ENCODE peak calls at places on chromosome 13, in four cellular contexts. One of them, this sample, is unnamed.

GRCh38 chr13:31045621-31046081 is 113.2 kb downstream of the TEX26 start:
- DNase-seq in AG09309: peak; percentile 76
- DNase-seq in A549: peak; percentile 74
- DNase-seq in ovary: peak; percentile 56
- DNase-seq in this sample: peak; percentile 3

GRCh38 chr13:20658451-20658850 is 45.0 kb upstream of the IL17D start:
- DNase-seq in AG09309: no peak
- DNase-seq in A549: no peak
- DNase-seq in ovary: no peak
- DNase-seq in this sample: no peak

GRCh38 chr13:112616586-112617381 is 28.8 kb upstream of the TUBGCP3 start:
- DNase-seq in AG09309: peak; percentile 10
- DNase-seq in A549: peak; percentile 33
- DNase-seq in ovary: no peak
- DNase-seq in this sample: peak; percentile 7

GRCh38 chr13:57631607-57632275 is at the start of gene PCDH17:
- DNase-seq in A549: no peak
- DNase-seq in ovary: peak; percentile 7
- DNase-seq in AG09309: no peak
- DNase-seq in this sample: no peak

GRCh38 chr13:106048386-106048785 is 487.1 kb downstream of the EFNB2 start:
- DNase-seq in AG09309: no peak
- DNase-seq in A549: no peak
- DNase-seq in ovary: no peak
- DNase-seq in this sample: no peak

GRCh38 chr13:59643239-59643865 is 520.4 kb downstream of the DIAPH3 start:
- DNase-seq in AG09309: no peak
- DNase-seq in A549: no peak
- DNase-seq in ovary: no peak
- DNase-seq in this sample: no peak

GRCh38 chr13:24127116-24127631 is 33.3 kb upstream of the SPATA13 start:
- DNase-seq in A549: no peak
- DNase-seq in AG09309: no peak
- DNase-seq in ovary: no peak
- DNase-seq in this sample: no peak

GRCh38 chr13:61777281-61777680 is 361.6 kb upstream of the PCDH20 start:
- DNase-seq in ovary: no peak
- DNase-seq in AG09309: no peak
- DNase-seq in A549: no peak
- DNase-seq in this sample: no peak

GRCh38 chr13:36673838-36674326 is at the start of gene SERTM1:
- DNase-seq in A549: no peak
- DNase-seq in ovary: peak; percentile 44
- DNase-seq in AG09309: no peak
- DNase-seq in this sample: no peak

GRCh38 chr13:63288576-63288975 is 1872.9 kb upstream of the PCDH20 start:
- DNase-seq in ovary: no peak
- DNase-seq in AG09309: peak; percentile 0
- DNase-seq in A549: no peak
- DNase-seq in this sample: no peak

GRCh38 chr13:47216176-47216822 is 319.4 kb upstream of the HTR2A start:
- DNase-seq in A549: no peak
- DNase-seq in ovary: no peak
- DNase-seq in AG09309: no peak
- DNase-seq in this sample: no peak

GRCh38 chr13:67736646-67737420 is 506.7 kb upstream of the PCDH9 start:
- DNase-seq in ovary: no peak
- DNase-seq in A549: peak; percentile 0
- DNase-seq in AG09309: no peak
- DNase-seq in this sample: no peak

GRCh38 chr13:108902557-108903155 is 273.2 kb downstream of the MYO16 start:
- DNase-seq in ovary: no peak
- DNase-seq in AG09309: no peak
- DNase-seq in A549: no peak
- DNase-seq in this sample: no peak

GRCh38 chr13:73687087-73687486 is 447.1 kb downstream of the KLF12 start:
- DNase-seq in A549: no peak
- DNase-seq in AG09309: no peak
- DNase-seq in ovary: no peak
- DNase-seq in this sample: no peak

GRCh38 chr13:35618565-35619083 is 142.1 kb upstream of the MAB21L1 start:
- DNase-seq in ovary: no peak
- DNase-seq in A549: no peak
- DNase-seq in AG09309: no peak
- DNase-seq in this sample: no peak

GRCh38 chr13:85194482-85194881 is 604.7 kb downstream of the SLITRK6 start:
- DNase-seq in ovary: no peak
- DNase-seq in A549: no peak
- DNase-seq in AG09309: no peak
- DNase-seq in this sample: no peak

DNA sequence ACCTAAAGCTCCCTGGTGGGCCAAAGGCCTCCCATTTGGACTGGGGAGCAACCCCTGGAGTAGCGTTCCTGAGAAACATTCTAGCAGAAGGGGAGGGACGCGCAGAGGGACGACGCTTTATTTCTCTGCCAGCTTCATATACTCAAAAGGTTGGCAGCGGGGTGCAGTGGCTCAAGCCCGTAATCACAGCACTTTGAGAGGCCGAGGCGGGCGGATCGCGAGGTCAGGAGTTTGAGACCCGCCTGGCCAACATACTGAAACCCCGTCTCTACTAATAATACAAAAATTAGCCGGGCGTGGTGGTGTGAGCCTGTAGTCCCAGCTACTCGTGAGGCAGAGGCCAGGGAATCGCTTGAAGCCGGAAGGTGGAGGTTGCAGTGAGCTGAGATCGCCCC is 16.8 kb downstream of the RB1 start:
- DNase-seq in AG09309: no peak
- DNase-seq in A549: no peak
- DNase-seq in ovary: no peak
- DNase-seq in this sample: no peak
- H3K4me3 ChIP-seq in AG09309: no peak overlapping the region
- H3K4me3 ChIP-seq in A549: no peak overlapping the region
- H3K4me3 ChIP-seq in ovary: no peak overlapping the region
- H3K4me3 ChIP-seq in this sample: no peak overlapping the region

GRCh38 chr13:113742000-113742441 is 17.0 kb upstream of the TMEM255B start:
- DNase-seq in ovary: no peak
- DNase-seq in AG09309: no peak
- DNase-seq in A549: no peak
- DNase-seq in this sample: no peak
- TF ChIP-seq CTCF in ovary: no peak
- TF ChIP-seq CTCF in AG09309: peak; percentile 29
- TF ChIP-seq CTCF in A549: no peak
- TF ChIP-seq CTCF in this sample: peak; percentile 30

GRCh38 chr13:33194820-33195692 is 90.5 kb downstream of the STARD13 start:
- DNase-seq in AG09309: peak; percentile 89
- DNase-seq in A549: no peak
- DNase-seq in ovary: no peak
- DNase-seq in this sample: peak; percentile 86

GRCh38 chr13:33191425-33192221 is 93.9 kb downstream of the STARD13 start:
- DNase-seq in A549: no peak
- DNase-seq in ovary: no peak
- DNase-seq in AG09309: no peak
- DNase-seq in this sample: no peak

GRCh38 chr13:33189470-33189869 is 96.1 kb downstream of the STARD13 start:
- DNase-seq in ovary: no peak
- DNase-seq in A549: no peak
- DNase-seq in AG09309: no peak
- DNase-seq in this sample: no peak

GRCh38 chr13:33195693-33196464 is 89.7 kb downstream of the STARD13 start:
- DNase-seq in AG09309: no peak
- DNase-seq in ovary: no peak
- DNase-seq in A549: no peak
- DNase-seq in this sample: no peak

GRCh38 chr13:33193428-33193974 is 92.1 kb downstream of the STARD13 start:
- DNase-seq in ovary: no peak
- DNase-seq in AG09309: no peak
- DNase-seq in A549: no peak
- DNase-seq in this sample: no peak
- H3K4me3 ChIP-seq in ovary: no peak overlapping the region
- H3K4me3 ChIP-seq in AG09309: no peak overlapping the region
- H3K4me3 ChIP-seq in A549: no peak overlapping the region
- H3K4me3 ChIP-seq in this sample: no peak overlapping the region

DNA sequence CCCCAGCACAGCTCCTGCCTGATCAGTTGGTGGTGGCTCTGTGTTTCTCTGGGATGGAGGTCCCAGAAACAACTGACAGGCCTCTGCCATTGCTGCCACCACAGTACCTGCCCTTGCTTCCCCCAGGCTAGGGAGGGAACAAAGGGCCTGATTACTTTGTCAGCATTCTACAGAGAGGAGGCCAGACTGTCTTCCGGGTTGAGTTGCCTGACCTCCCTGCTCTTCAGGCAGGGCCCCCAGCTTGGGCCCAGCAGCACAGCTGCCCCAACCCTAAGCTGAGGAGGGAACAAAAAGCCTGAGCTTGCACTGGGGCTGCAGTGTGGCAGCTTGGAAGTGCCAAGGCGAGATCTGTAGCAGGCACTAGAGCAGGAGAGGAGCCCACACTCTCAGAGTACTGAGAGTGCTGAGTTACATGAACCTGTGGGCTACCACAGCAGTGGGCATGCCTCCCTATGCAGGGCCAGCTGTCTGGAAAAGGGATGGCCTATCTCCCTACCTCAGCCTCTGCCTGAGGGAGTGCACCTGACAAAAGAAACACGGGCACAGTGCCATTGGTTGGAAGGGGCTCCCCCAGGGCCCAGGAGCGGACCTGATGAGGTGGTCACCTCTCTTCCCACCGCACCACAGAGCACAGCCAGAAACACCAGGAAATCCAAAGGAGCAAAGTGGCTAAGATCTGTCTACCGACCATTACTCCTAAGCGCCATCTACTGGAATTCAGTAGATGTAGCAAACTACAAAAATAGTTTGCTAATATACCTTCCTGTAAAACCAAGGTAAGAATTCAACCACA is 24.4 kb downstream of the SLC25A15 start:
- DNase-seq in A549: no peak
- DNase-seq in AG09309: no peak
- DNase-seq in ovary: no peak
- DNase-seq in this sample: no peak
- TF ChIP-seq CTCF in A549: no peak
- TF ChIP-seq CTCF in AG09309: peak; percentile 56
- TF ChIP-seq CTCF in ovary: no peak
- TF ChIP-seq CTCF in this sample: peak; percentile 73

DNA sequence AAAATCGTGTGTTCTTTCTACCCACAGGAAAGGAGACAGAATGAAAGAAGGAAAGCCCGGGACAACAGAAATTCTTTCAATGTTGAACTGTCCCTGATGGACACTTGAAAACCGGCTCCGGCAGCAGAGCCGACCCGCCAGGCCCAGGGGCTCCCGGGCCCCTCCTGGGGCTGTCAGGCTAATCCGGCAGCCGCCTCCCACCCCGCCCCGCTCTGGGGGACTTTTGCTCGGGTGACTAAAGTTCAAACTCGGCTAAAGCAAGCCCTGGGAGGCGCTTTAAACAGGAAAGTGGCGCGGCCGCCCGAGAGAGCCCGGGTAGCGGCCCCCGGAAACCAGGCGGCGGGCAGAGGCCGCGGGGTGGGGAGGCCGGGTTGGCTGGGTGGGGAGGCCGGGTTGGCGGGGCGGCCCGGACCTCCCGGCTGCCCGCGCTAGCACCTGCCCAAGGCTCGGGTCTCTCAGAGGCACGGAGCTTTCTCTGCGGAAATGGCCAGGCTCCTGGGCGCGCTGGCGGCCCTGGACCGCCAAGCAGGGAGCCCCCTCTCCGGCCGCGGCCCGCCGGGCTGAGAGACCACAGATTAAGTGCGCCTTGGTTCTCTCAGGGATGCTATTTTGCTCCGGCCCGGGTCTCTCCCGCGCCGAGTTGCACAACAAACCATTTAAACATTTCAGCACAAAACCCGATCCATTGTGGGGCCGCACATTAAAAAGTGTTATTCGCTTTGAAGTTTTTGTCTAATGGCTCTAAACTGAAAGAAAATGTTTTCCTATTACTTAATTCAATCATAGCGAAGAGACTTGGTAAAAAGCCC is 2.6 kb upstream of the GSX1 start:
- DNase-seq in ovary: no peak
- DNase-seq in AG09309: no peak
- DNase-seq in A549: no peak
- DNase-seq in this sample: no peak
- H3K4me3 ChIP-seq in ovary: no peak overlapping the region
- H3K4me3 ChIP-seq in AG09309: no peak overlapping the region
- H3K4me3 ChIP-seq in A549: no peak overlapping the region
- H3K4me3 ChIP-seq in this sample: peak overlapping the region; percentile 19

DNA sequence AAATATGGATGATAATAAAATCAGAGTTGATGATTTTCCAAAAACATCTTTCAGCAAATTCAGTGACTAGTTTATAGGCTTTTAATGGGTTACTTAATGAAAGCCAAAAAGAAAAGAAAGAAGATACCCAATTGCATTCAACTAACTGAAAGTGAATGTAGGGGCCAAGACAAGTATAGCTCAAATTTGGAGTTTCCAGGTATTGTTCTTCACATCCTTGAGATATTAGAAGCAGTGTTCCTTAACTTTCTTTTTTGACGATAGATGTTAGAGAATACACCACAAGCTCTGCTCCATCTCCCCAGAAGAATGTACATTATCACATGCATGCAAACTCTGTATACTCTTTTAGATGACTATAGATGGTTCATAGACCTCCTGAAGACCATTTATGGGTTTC is 43.6 kb downstream of the PDS5B start:
- DNase-seq in ovary: no peak
- DNase-seq in A549: no peak
- DNase-seq in AG09309: no peak
- DNase-seq in this sample: no peak
- TF ChIP-seq CTCF in ovary: no peak
- TF ChIP-seq CTCF in A549: no peak
- TF ChIP-seq CTCF in AG09309: no peak
- TF ChIP-seq CTCF in this sample: no peak

GRCh38 chr13:79407349-79407979 is 1.4 kb upstream of the RBM26 start:
- DNase-seq in A549: no peak
- DNase-seq in ovary: no peak
- DNase-seq in AG09309: no peak
- DNase-seq in this sample: no peak
- H3K4me3 ChIP-seq in A549: peak overlapping the region; percentile 82
- H3K4me3 ChIP-seq in ovary: no peak overlapping the region
- H3K4me3 ChIP-seq in AG09309: no peak overlapping the region
- H3K4me3 ChIP-seq in this sample: peak overlapping the region; percentile 64

DNA sequence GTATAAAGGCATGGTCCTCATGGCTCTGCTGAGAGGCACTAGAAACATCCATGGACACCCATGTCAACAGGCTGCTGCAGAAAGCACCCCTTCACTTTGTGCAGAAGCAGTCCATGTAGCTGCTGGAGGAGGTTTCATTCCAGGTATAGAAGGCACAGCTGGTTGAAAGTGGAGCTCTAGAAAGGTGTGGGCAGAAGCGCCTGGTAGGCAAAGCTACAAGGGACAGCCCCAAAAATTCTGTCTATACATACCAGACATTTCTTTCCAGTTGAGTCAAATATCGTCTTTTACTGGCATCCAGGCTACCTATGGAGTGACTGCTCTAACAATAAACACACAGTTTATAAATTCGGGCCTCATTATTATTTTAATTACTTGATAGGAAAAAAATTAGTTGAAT is 129.3 kb downstream of the ENOX1 start:
- DNase-seq in ovary: no peak
- DNase-seq in AG09309: no peak
- DNase-seq in A549: no peak
- DNase-seq in this sample: no peak
- TF ChIP-seq CTCF in ovary: no peak
- TF ChIP-seq CTCF in AG09309: no peak
- TF ChIP-seq CTCF in A549: no peak
- TF ChIP-seq CTCF in this sample: no peak